ENCODE peak calls at places on chromosomes 2 and 18, in nine cellular contexts. K is SW480; H is DMS53; U is NK-92 treated with Interleukin-12 subunit alpha and Interleukin-12 subunit beta, amount 100 ng/mL, for 24 hours; T is activated naive CD8-positive, alpha-beta T cell treated with anti-CD3 and anti-CD28 coated beads, Interleukin-2, amount 50 U/mL, for 24 hours; M is retina; R is HS-27A; Z is NCI-H510A treated with DMSO at 0.1 percent for 48 hours; W is cardiac septum. A is an unnamed sample.

GRCh38 chr2:71788601-71789240 is 335.4 kb downstream of the DYSF start:
- DNase-seq in K (no peak), H (no peak), U (no peak), T (no peak), M (no peak), R (no peak), Z (no peak), W (no peak), A (no peak)

GRCh38 chr2:234979204-234980167 is 27.7 kb downstream of the SH3BP4 start:
- DNase-seq in K (peak; percentile 57), H (peak; percentile 42), U (no peak), T (no peak), M (no peak), R (no peak), Z (peak; percentile 7), W (no peak), A (no peak)

GRCh38 chr18:70288171-70288850 is 534 bp upstream of the SOCS6 start:
- DNase-seq in K (peak; percentile 13), H (peak; percentile 76), U (no peak), T (no peak), M (peak; percentile 75), R (no peak), Z (no peak), W (no peak), A (no peak)

GRCh38 chr2:48258750-48259149 is 271.2 kb upstream of the STON1 start:
- DNase-seq in K (no peak), H (no peak), U (no peak), T (no peak), M (no peak), R (no peak), Z (no peak), W (no peak), A (no peak)

GRCh38 chr2:47569658-47570398 is 166.9 kb downstream of the MSH2 start:
- DNase-seq in K (no peak), H (peak; percentile 80), U (no peak), T (peak; percentile 9), M (peak; percentile 76), R (no peak), Z (peak; percentile 55), W (no peak), A (no peak)

GRCh38 chr18:44341759-44342158 is 338.9 kb upstream of the SETBP1 start:
- DNase-seq in K (no peak), H (no peak), U (no peak), T (no peak), M (no peak), R (no peak), Z (no peak), W (no peak), A (no peak)

GRCh38 chr18:48887294-48887904 is 63.4 kb downstream of the SMAD7 start:
- DNase-seq in K (no peak), H (peak; percentile 54), U (no peak), T (no peak), M (no peak), R (no peak), Z (peak; percentile 5), W (peak; percentile 49), A (peak; percentile 4)

GRCh38 chr18:41146301-41146700 is 808.7 kb upstream of the PIK3C3 start:
- DNase-seq in K (no peak), H (peak; percentile 26), U (no peak), T (no peak), M (peak; percentile 4), R (no peak), Z (peak; percentile 9), W (no peak), A (no peak)

GRCh38 chr2:113117594-113118262 is 9.7 kb upstream of the IL1RN start:
- DNase-seq in K (no peak), H (no peak), U (no peak), T (peak; percentile 34), M (no peak), R (peak; percentile 83), Z (no peak), W (no peak), A (no peak)

GRCh38 chr2:241841181-241842066 is 17.3 kb downstream of the PDCD1 start:
- DNase-seq in K (no peak), H (no peak), U (no peak), T (no peak), M (no peak), R (no peak), Z (no peak), W (peak; percentile 74), A (no peak)

GRCh38 chr2:70513751-70514150 is 39.9 kb downstream of the TGFA start:
- DNase-seq in K (no peak), H (no peak), U (no peak), T (no peak), M (no peak), R (no peak), Z (no peak), W (no peak), A (no peak)

GRCh38 chr2:127044165-127044718 is 62.7 kb downstream of the BIN1 start:
- DNase-seq in K (no peak), H (no peak), U (no peak), T (no peak), M (no peak), R (no peak), Z (no peak), W (no peak), A (no peak)

GRCh38 chr18:76875390-76876330 is 53.3 kb downstream of the ZNF236 start:
- DNase-seq in K (peak; percentile 2), H (peak; percentile 91), U (no peak), T (peak; percentile 47), M (peak; percentile 48), R (no peak), Z (peak; percentile 88), W (no peak), A (no peak)

GRCh38 chr2:237697586-237698337 is 70.4 kb downstream of the LRRFIP1 start:
- DNase-seq in K (no peak), H (no peak), U (no peak), T (peak; percentile 54), M (no peak), R (no peak), Z (no peak), W (no peak), A (no peak)

GRCh38 chr18:77068890-77069312 is 63.7 kb downstream of the MBP start:
- DNase-seq in K (no peak), H (no peak), U (no peak), T (no peak), M (no peak), R (no peak), Z (no peak), W (no peak), A (no peak)

GRCh38 chr2:196899976-196900375 is 26.5 kb downstream of the PGAP1 start:
- DNase-seq in K (no peak), H (no peak), U (no peak), T (no peak), M (no peak), R (no peak), Z (no peak), W (no peak), A (no peak)

GRCh38 chr2:217854684-217855083 is 148.1 kb downstream of the TNS1 start:
- DNase-seq in K (no peak), H (no peak), U (no peak), T (no peak), M (no peak), R (no peak), Z (peak; percentile 25), W (no peak), A (no peak)

GRCh38 chr2:18047896-18048657 is 169.6 kb downstream of the KCNS3 start:
- DNase-seq in K (peak; percentile 52), H (no peak), U (no peak), T (no peak), M (no peak), R (peak; percentile 66), Z (no peak), W (no peak), A (no peak)

GRCh38 chr2:104733544-104733943 is 120.4 kb upstream of the POU3F3 start:
- DNase-seq in K (peak; percentile 62), H (peak; percentile 73), U (no peak), T (peak; percentile 29), M (no peak), R (no peak), Z (no peak), W (no peak), A (no peak)

GRCh38 chr2:204749319-204749718 is 204.0 kb downstream of the PARD3B start:
- DNase-seq in K (no peak), H (no peak), U (no peak), T (no peak), M (no peak), R (peak; percentile 41), Z (no peak), W (no peak), A (no peak)